ENCODE peak calls at places on chromosomes 16 and 17, in eight cellular contexts. Z is pons; U is head of caudate nucleus; Q is GM19239; G is fibroblast of the aortic adventitia; D is amniotic stem cell; Y is cardiac muscle cell; J is activated naive CD4-positive, alpha-beta T cell treated with anti-CD3 and anti-CD28 coated beads for 36 hours. H is an unnamed sample.

GRCh38 chr16:57357330-57358151 is 1.0 kb upstream of the CCL22 start:
- DNase-seq in U (no peak), J (no peak), Z (no peak), G (no peak), D (no peak), Q (no peak), Y (no peak), H (no peak)

GRCh38 chr16:12348733-12349704 is 372.5 kb downstream of the SNX29 start:
- DNase-seq in Y (no peak), J (no peak), U (no peak), Q (no peak), D (no peak), G (no peak), Z (peak), H (no peak)

GRCh38 chr17:81508639-81509047 is 4.0 kb downstream of the ACTG1 start:
- DNase-seq in Z (no peak), D (no peak), Y (peak), U (no peak), Q (no peak), J (no peak), G (peak), H (no peak)

GRCh38 chr16:595942-596735 is 6.3 kb downstream of the RAB40C start:
- DNase-seq in J (no peak), D (no peak), Y (no peak), U (no peak), G (no peak), Q (no peak), Z (no peak), H (no peak)

GRCh38 chr16:10754941-10755340 is 11.3 kb downstream of the NUBP1 start:
- DNase-seq in U (no peak), Y (peak), J (peak), G (peak), Z (no peak), Q (no peak), D (no peak), H (no peak)

GRCh38 chr17:15306406-15306970 is 34.9 kb downstream of the TEKT3 start:
- DNase-seq in Z (no peak), U (no peak), Q (no peak), Y (peak), D (no peak), G (peak), J (no peak), H (no peak)

GRCh38 chr17:79874329-79874981 is 35.2 kb upstream of the CBX4 start:
- DNase-seq in Z (no peak), Q (peak), G (peak), Y (peak), U (no peak), J (peak), D (no peak), H (no peak)

GRCh38 chr17:43979671-43980070 is 24.8 kb upstream of the NAGS start:
- DNase-seq in Z (no peak), U (no peak), G (no peak), Y (no peak), D (no peak), Q (no peak), J (no peak), H (no peak)

GRCh38 chr16:77322757-77323156 is 112.1 kb downstream of the ADAMTS18 start:
- DNase-seq in G (no peak), Q (no peak), J (no peak), Y (no peak), Z (no peak), U (no peak), D (no peak), H (no peak)

GRCh38 chr17:32100971-32101631 is 41.2 kb upstream of the RHOT1 start:
- DNase-seq in Z (no peak), G (peak), Q (no peak), D (no peak), U (no peak), J (no peak), Y (no peak), H (no peak)

GRCh38 chr17:83173180-83173996 is 94.0 kb downstream of the METRNL start:
- DNase-seq in U (no peak), Y (no peak), Q (no peak), D (no peak), J (peak), Z (no peak), G (no peak), H (no peak)

GRCh38 chr17:19534562-19535149 is 1.0 kb downstream of the SLC47A1 start:
- DNase-seq in G (peak), Y (peak), Z (no peak), Q (no peak), U (no peak), D (no peak), J (no peak), H (no peak)

GRCh38 chr16:81185416-81185815 is 53.1 kb upstream of the BCO1 start:
- DNase-seq in Z (peak), U (peak), D (no peak), J (no peak), Q (no peak), Y (no peak), G (no peak), H (peak)

GRCh38 chr16:4537376-4538066 is 1.1 kb downstream of the CDIP1 start:
- DNase-seq in G (no peak), J (peak), U (peak), Z (no peak), Q (no peak), D (no peak), Y (no peak), H (no peak)

GRCh38 chr16:88057656-88058055 is 106.4 kb downstream of the BANP start:
- DNase-seq in Y (no peak), U (no peak), J (no peak), D (no peak), Q (no peak), G (no peak), Z (no peak), H (no peak)

GRCh38 chr16:1413684-1414531 is 596 bp downstream of the UNKL start:
- DNase-seq in J (peak), U (peak), G (peak), Z (no peak), Q (peak), Y (peak), D (no peak), H (no peak)

GRCh38 chr17:81302861-81303326 is 7.8 kb upstream of the SLC38A10 start:
- DNase-seq in D (no peak), Y (no peak), G (no peak), J (no peak), Q (no peak), U (no peak), Z (no peak), H (no peak)

GRCh38 chr17:869567-870530 is 87.7 kb downstream of the MRM3 start:
- DNase-seq in D (no peak), Y (peak), Q (no peak), G (peak), Z (no peak), U (no peak), J (no peak), H (no peak)

GRCh38 chr17:2904135-2904534 is 107.9 kb downstream of the RAP1GAP2 start:
- DNase-seq in U (no peak), J (no peak), Y (peak), Q (no peak), Z (peak), G (no peak), D (no peak), H (peak)

GRCh38 chr17:50949128-50950001 is 83.2 kb upstream of the TOB1 start:
- DNase-seq in Q (no peak), Z (no peak), D (no peak), Y (no peak), G (no peak), U (no peak), J (peak), H (no peak)

GRCh38 chr16:35753559-35754390 is 2294.4 kb downstream of the TP53TG3F start:
- DNase-seq in D (no peak), G (no peak), Z (no peak), Q (no peak), J (no peak), U (no peak), Y (no peak), H (no peak)

GRCh38 chr16:12345349-12345748 is 368.8 kb downstream of the SNX29 start:
- DNase-seq in Z (no peak), D (no peak), J (no peak), U (no peak), G (no peak), Q (no peak), Y (no peak), H (no peak)

GRCh38 chr17:40019140-40019991 is 4.1 kb downstream of the CSF3 start:
- DNase-seq in J (no peak), D (no peak), U (no peak), Y (peak), G (peak), Z (no peak), Q (no peak), H (no peak)

GRCh38 chr16:425082-425718 is at the start of gene RAB11FIP3:
- DNase-seq in Y (peak), G (peak), Z (peak), Q (peak), J (peak), D (peak), U (peak), H (peak)

GRCh38 chr17:50056217-50056960 is 479 bp downstream of the ITGA3 start:
- DNase-seq in Z (no peak), J (peak), G (peak), Y (peak), Q (peak), D (no peak), U (peak), H (peak)

GRCh38 chr17:82121660-82122629 is 23.9 kb upstream of the FASN start:
- DNase-seq in Z (no peak), G (no peak), U (no peak), Y (no peak), J (no peak), Q (no peak), D (no peak), H (no peak)

H was measured in putamen.